ENCODE peak calls at places on chromosomes 12 and 14, in eight cellular contexts. One of them, this sample, is unnamed.

GRCh38 chr12:45191239-45191638 is 24.7 kb upstream of the ANO6 start:
- DNase-seq in heart left ventricle: no peak
- DNase-seq in GF-D8: no peak
- DNase-seq in effector CD8-positive, alpha-beta T cell: no peak
- DNase-seq in natural killer cell: no peak
- DNase-seq in GDM1: no peak
- DNase-seq in stimulated activated CD4-positive, alpha-beta T cell treated with anti-CD3 and anti-CD28 coated beads, Interleukin-2, amount 100 ng/mL, for 48 hours: no peak
- DNase-seq in DMS153: no peak
- DNase-seq in this sample: no peak

GRCh38 chr12:109191621-109192250 is 75.3 kb downstream of the ACACB start:
- DNase-seq in heart left ventricle: no peak
- DNase-seq in GF-D8: no peak
- DNase-seq in effector CD8-positive, alpha-beta T cell: no peak
- DNase-seq in natural killer cell: no peak
- DNase-seq in GDM1: no peak
- DNase-seq in stimulated activated CD4-positive, alpha-beta T cell treated with anti-CD3 and anti-CD28 coated beads, Interleukin-2, amount 100 ng/mL, for 48 hours: no peak
- DNase-seq in DMS153: no peak
- DNase-seq in this sample: no peak

GRCh38 chr12:83573676-83574075 is 887.0 kb downstream of the TMTC2 start:
- DNase-seq in heart left ventricle: no peak
- DNase-seq in GF-D8: no peak
- DNase-seq in effector CD8-positive, alpha-beta T cell: no peak
- DNase-seq in natural killer cell: no peak
- DNase-seq in GDM1: no peak
- DNase-seq in stimulated activated CD4-positive, alpha-beta T cell treated with anti-CD3 and anti-CD28 coated beads, Interleukin-2, amount 100 ng/mL, for 48 hours: no peak
- DNase-seq in DMS153: no peak
- DNase-seq in this sample: no peak

GRCh38 chr14:61536661-61537566 is 158.4 kb upstream of the HIF1A start:
- DNase-seq in heart left ventricle: no peak
- DNase-seq in GF-D8: no peak
- DNase-seq in effector CD8-positive, alpha-beta T cell: no peak
- DNase-seq in natural killer cell: no peak
- DNase-seq in GDM1: no peak
- DNase-seq in stimulated activated CD4-positive, alpha-beta T cell treated with anti-CD3 and anti-CD28 coated beads, Interleukin-2, amount 100 ng/mL, for 48 hours: no peak
- DNase-seq in DMS153: no peak
- DNase-seq in this sample: no peak

GRCh38 chr12:7864751-7865150 is 8.0 kb downstream of the SLC2A14 start:
- DNase-seq in heart left ventricle: no peak
- DNase-seq in GF-D8: no peak
- DNase-seq in effector CD8-positive, alpha-beta T cell: no peak
- DNase-seq in natural killer cell: no peak
- DNase-seq in GDM1: no peak
- DNase-seq in stimulated activated CD4-positive, alpha-beta T cell treated with anti-CD3 and anti-CD28 coated beads, Interleukin-2, amount 100 ng/mL, for 48 hours: no peak
- DNase-seq in DMS153: no peak
- DNase-seq in this sample: no peak

GRCh38 chr12:120394483-120395367 is 25.8 kb upstream of the MSI1 start:
- DNase-seq in heart left ventricle: no peak
- DNase-seq in GF-D8: no peak
- DNase-seq in effector CD8-positive, alpha-beta T cell: no peak
- DNase-seq in natural killer cell: no peak
- DNase-seq in GDM1: no peak
- DNase-seq in stimulated activated CD4-positive, alpha-beta T cell treated with anti-CD3 and anti-CD28 coated beads, Interleukin-2, amount 100 ng/mL, for 48 hours: no peak
- DNase-seq in DMS153: peak; percentile 86
- DNase-seq in this sample: no peak

GRCh38 chr14:36509056-36509917 is 10.7 kb downstream of the NKX2-1 start:
- DNase-seq in heart left ventricle: no peak
- DNase-seq in GF-D8: no peak
- DNase-seq in effector CD8-positive, alpha-beta T cell: no peak
- DNase-seq in natural killer cell: no peak
- DNase-seq in GDM1: no peak
- DNase-seq in stimulated activated CD4-positive, alpha-beta T cell treated with anti-CD3 and anti-CD28 coated beads, Interleukin-2, amount 100 ng/mL, for 48 hours: no peak
- DNase-seq in DMS153: no peak
- DNase-seq in this sample: no peak

GRCh38 chr14:103398427-103399195 is 13.4 kb downstream of the MARK3 start:
- DNase-seq in heart left ventricle: no peak
- DNase-seq in GF-D8: no peak
- DNase-seq in effector CD8-positive, alpha-beta T cell: no peak
- DNase-seq in natural killer cell: no peak
- DNase-seq in GDM1: no peak
- DNase-seq in stimulated activated CD4-positive, alpha-beta T cell treated with anti-CD3 and anti-CD28 coated beads, Interleukin-2, amount 100 ng/mL, for 48 hours: no peak
- DNase-seq in DMS153: no peak
- DNase-seq in this sample: no peak

GRCh38 chr12:7642876-7643309 is 22.8 kb downstream of the APOBEC1 start:
- DNase-seq in heart left ventricle: no peak
- DNase-seq in GF-D8: no peak
- DNase-seq in effector CD8-positive, alpha-beta T cell: no peak
- DNase-seq in natural killer cell: no peak
- DNase-seq in GDM1: peak; percentile 15
- DNase-seq in stimulated activated CD4-positive, alpha-beta T cell treated with anti-CD3 and anti-CD28 coated beads, Interleukin-2, amount 100 ng/mL, for 48 hours: peak; percentile 29
- DNase-seq in DMS153: no peak
- DNase-seq in this sample: no peak

GRCh38 chr12:78928200-78929074 is 63.9 kb downstream of the SYT1 start:
- DNase-seq in heart left ventricle: no peak
- DNase-seq in GF-D8: no peak
- DNase-seq in effector CD8-positive, alpha-beta T cell: no peak
- DNase-seq in natural killer cell: no peak
- DNase-seq in GDM1: no peak
- DNase-seq in stimulated activated CD4-positive, alpha-beta T cell treated with anti-CD3 and anti-CD28 coated beads, Interleukin-2, amount 100 ng/mL, for 48 hours: no peak
- DNase-seq in DMS153: no peak
- DNase-seq in this sample: no peak

GRCh38 chr12:131383741-131384543 is 326.9 kb upstream of the SFSWAP start:
- DNase-seq in heart left ventricle: no peak
- DNase-seq in GF-D8: no peak
- DNase-seq in effector CD8-positive, alpha-beta T cell: no peak
- DNase-seq in natural killer cell: peak; percentile 4
- DNase-seq in GDM1: no peak
- DNase-seq in stimulated activated CD4-positive, alpha-beta T cell treated with anti-CD3 and anti-CD28 coated beads, Interleukin-2, amount 100 ng/mL, for 48 hours: no peak
- DNase-seq in DMS153: no peak
- DNase-seq in this sample: no peak

GRCh38 chr14:87409401-87409800 is 583.6 kb downstream of the GALC start:
- DNase-seq in heart left ventricle: no peak
- DNase-seq in GF-D8: no peak
- DNase-seq in effector CD8-positive, alpha-beta T cell: no peak
- DNase-seq in natural killer cell: no peak
- DNase-seq in GDM1: no peak
- DNase-seq in stimulated activated CD4-positive, alpha-beta T cell treated with anti-CD3 and anti-CD28 coated beads, Interleukin-2, amount 100 ng/mL, for 48 hours: no peak
- DNase-seq in DMS153: no peak
- DNase-seq in this sample: no peak

GRCh38 chr12:50074936-50075807 is 10.0 kb upstream of the SMARCD1 start:
- DNase-seq in heart left ventricle: peak; percentile 87
- DNase-seq in GF-D8: peak; percentile 16
- DNase-seq in effector CD8-positive, alpha-beta T cell: peak; percentile 70
- DNase-seq in natural killer cell: peak; percentile 77
- DNase-seq in GDM1: peak; percentile 45
- DNase-seq in stimulated activated CD4-positive, alpha-beta T cell treated with anti-CD3 and anti-CD28 coated beads, Interleukin-2, amount 100 ng/mL, for 48 hours: peak; percentile 81
- DNase-seq in DMS153: peak; percentile 34
- DNase-seq in this sample: no peak

GRCh38 chr12:32155911-32156585 is 49.4 kb downstream of the BICD1 start:
- DNase-seq in heart left ventricle: no peak
- DNase-seq in GF-D8: no peak
- DNase-seq in effector CD8-positive, alpha-beta T cell: no peak
- DNase-seq in natural killer cell: no peak
- DNase-seq in GDM1: no peak
- DNase-seq in stimulated activated CD4-positive, alpha-beta T cell treated with anti-CD3 and anti-CD28 coated beads, Interleukin-2, amount 100 ng/mL, for 48 hours: no peak
- DNase-seq in DMS153: no peak
- DNase-seq in this sample: no peak